ENCODE peak calls at places on chromosome 4, in seven cellular contexts. K is H7; R is IMR-90; Y is fibroblast of lung; D is effector memory CD4-positive, alpha-beta T cell; M is body of pancreas; I is dorsolateral prefrontal cortex. E is an unnamed sample.
A peak's percentile ranks its signal among the peaks of the same experiment; 100 is the strongest.

GRCh38 chr4:57193996-57194675 is 84.0 kb upstream of the IGFBP7 start:
- DNase-seq in K (peak; percentile 73), R (no peak), Y (no peak), D (no peak), M (no peak), I (no peak), E (no peak)

GRCh38 chr4:19727141-19727540 is 524.6 kb upstream of the SLIT2 start:
- DNase-seq in K (no peak), R (no peak), Y (no peak), D (no peak), M (no peak), I (no peak), E (no peak)

GRCh38 chr4:62014982-62015739 is 815.0 kb downstream of the ADGRL3 start:
- DNase-seq in K (no peak), R (no peak), Y (no peak), D (no peak), M (no peak), I (no peak), E (no peak)

GRCh38 chr4:52917836-52918235 is 55.7 kb downstream of the RASL11B start:
- DNase-seq in K (no peak), R (no peak), Y (no peak), D (no peak), M (no peak), I (no peak), E (no peak)

GRCh38 chr4:157072002-157072401 is 3.9 kb upstream of the GLRB start:
- DNase-seq in K (no peak), R (peak; percentile 55), Y (peak; percentile 51), D (no peak), M (no peak), I (no peak), E (no peak)

GRCh38 chr4:23878235-23878861 is 11.5 kb downstream of the PPARGC1A start:
- DNase-seq in K (no peak), R (no peak), Y (peak; percentile 50), D (no peak), M (no peak), I (no peak), E (no peak)

GRCh38 chr4:156615066-156615514 is 356.5 kb downstream of the PDGFC start:
- DNase-seq in K (no peak), R (peak; percentile 92), Y (peak; percentile 100), D (no peak), M (peak; percentile 2), I (no peak), E (no peak)

GRCh38 chr4:169410839-169411770 is 140.3 kb upstream of the SH3RF1 start:
- DNase-seq in K (no peak), R (peak; percentile 85), Y (peak; percentile 75), D (no peak), M (peak; percentile 36), I (no peak), E (peak; percentile 16)

GRCh38 chr4:38625508-38625907 is 38.5 kb upstream of the KLF3 start:
- DNase-seq in K (no peak), R (no peak), Y (no peak), D (no peak), M (no peak), I (no peak), E (no peak)

GRCh38 chr4:39569209-39569608 is 42.0 kb upstream of the UGDH start:
- DNase-seq in K (no peak), R (no peak), Y (no peak), D (no peak), M (no peak), I (no peak), E (no peak)

GRCh38 chr4:100820249-100820648 is 302.4 kb upstream of the EMCN start:
- DNase-seq in K (no peak), R (no peak), Y (no peak), D (no peak), M (no peak), I (no peak), E (no peak)

GRCh38 chr4:6043188-6043587 is 25.0 kb upstream of the C4orf50 start:
- DNase-seq in K (peak; percentile 61), R (no peak), Y (no peak), D (no peak), M (no peak), I (no peak), E (no peak)
- H3K27me3 ChIP-seq in K (peaks cover 5% of the 10 kb centered on the region), R (no peaks in the 10 kb centered on the region), Y (no peaks in the 10 kb centered on the region), D (no peaks in the 10 kb centered on the region), M (no peaks in the 10 kb centered on the region), I (no peaks in the 10 kb centered on the region), E (peaks cover 3% of the 10 kb centered on the region)

DNA sequence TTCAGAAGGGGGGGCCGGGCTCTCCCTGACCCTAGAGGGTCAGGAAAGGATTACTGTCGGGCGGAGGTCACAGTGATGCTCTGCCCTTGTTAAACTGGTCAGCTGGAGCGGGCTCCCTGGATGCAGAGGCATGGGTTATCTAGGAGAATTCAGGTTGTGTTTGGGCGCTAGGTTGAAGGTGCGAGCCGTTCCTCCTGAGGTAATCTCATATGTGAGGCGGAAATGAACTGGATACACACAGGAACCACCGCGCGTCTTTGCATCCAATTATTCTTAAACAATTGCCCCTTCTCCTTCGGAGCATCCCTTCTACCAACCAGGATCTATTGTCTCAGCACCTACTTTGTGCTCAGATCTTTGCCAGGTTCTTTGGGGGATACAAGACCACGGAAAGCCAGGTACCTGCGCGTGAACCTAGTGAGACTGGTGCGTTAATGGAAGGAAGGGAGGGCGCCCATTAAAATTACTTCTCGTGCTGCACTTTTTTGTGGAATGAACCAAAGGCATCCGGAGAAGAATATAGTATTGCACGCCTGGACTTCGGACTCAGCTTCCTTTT is 28.4 kb downstream of the HAND2 start:
- DNase-seq in K (peak; percentile 11), R (no peak), Y (no peak), D (no peak), M (no peak), I (no peak), E (no peak)
- H3K27me3 ChIP-seq in K (peaks cover 91% of the 10 kb centered on the region), R (peaks cover 71% of the 10 kb centered on the region), Y (peaks cover 35% of the 10 kb centered on the region), D (peaks cover 40% of the 10 kb centered on the region), M (no peaks in the 10 kb centered on the region), I (peaks cover 93% of the 10 kb centered on the region), E (peaks cover 4% of the 10 kb centered on the region)

GRCh38 chr4:26839016-26839415 is 21.6 kb upstream of the STIM2 start:
- DNase-seq in K (no peak), R (peak; percentile 26), Y (no peak), D (no peak), M (no peak), I (no peak), E (no peak)
- H3K27me3 ChIP-seq in K (no peaks in the 10 kb centered on the region), R (no peaks in the 10 kb centered on the region), Y (no peaks in the 10 kb centered on the region), D (no peaks in the 10 kb centered on the region), M (no peaks in the 10 kb centered on the region), I (no peaks in the 10 kb centered on the region), E (no peaks in the 10 kb centered on the region)

GRCh38 chr4:2423695-2424094 is 4.9 kb downstream of the CFAP99 start:
- DNase-seq in K (peak; percentile 68), R (no peak), Y (no peak), D (no peak), M (no peak), I (no peak), E (no peak)
- H3K27me3 ChIP-seq in K (peaks cover 26% of the 10 kb centered on the region), R (peaks cover 46% of the 10 kb centered on the region), Y (peaks cover 17% of the 10 kb centered on the region), D (no peaks in the 10 kb centered on the region), M (no peaks in the 10 kb centered on the region), I (no peaks in the 10 kb centered on the region), E (no peaks in the 10 kb centered on the region)

GRCh38 chr4:150078996-150079581 is 844 bp downstream of the DCLK2 start:
- DNase-seq in K (peak; percentile 74), R (peak; percentile 40), Y (peak; percentile 52), D (no peak), M (peak; percentile 48), I (peak; percentile 43), E (peak; percentile 3)
- H3K27me3 ChIP-seq in K (peaks cover 39% of the 10 kb centered on the region), R (no peaks in the 10 kb centered on the region), Y (no peaks in the 10 kb centered on the region), D (peaks cover 20% of the 10 kb centered on the region), M (no peaks in the 10 kb centered on the region), I (no peaks in the 10 kb centered on the region), E (no peaks in the 10 kb centered on the region)

DNA sequence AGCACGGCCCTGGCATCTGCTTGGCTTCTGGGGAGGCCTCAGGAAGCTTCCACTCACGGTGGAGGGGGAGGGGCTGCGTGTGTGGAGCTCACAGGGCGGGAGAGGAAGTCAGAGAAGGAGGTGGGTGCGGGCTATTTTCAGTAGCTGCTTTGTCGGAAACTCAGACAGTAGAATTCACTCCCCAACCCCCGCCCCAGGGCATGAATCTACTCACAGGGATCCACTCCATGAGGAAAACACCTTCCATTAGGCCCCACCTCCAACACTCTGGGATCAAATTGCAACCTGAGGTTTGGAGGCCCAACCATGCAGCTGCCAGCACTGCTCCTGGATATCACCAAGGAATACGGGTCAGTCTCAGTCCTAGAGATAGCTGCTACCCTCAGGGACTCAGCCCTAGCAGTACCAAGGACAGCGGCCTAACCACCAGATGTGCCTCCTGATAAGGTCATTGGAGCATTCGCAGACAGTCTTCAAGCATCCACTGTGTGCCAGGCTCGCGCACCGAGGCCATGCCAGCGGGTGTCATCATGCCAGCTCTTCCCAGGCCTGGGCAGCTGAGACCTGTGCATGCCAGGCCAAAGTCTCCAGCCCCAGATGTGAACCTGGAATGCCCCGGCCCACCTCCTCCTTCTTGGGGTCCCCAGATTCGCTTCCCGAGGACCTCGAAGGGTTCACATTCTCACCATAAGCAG is 102.1 kb downstream of the ADRA2C start:
- DNase-seq in K (peak; percentile 88), R (peak; percentile 20), Y (peak; percentile 11), D (no peak), M (no peak), I (peak; percentile 18), E (no peak)
- H3K27me3 ChIP-seq in K (peaks cover 24% of the 10 kb centered on the region), R (peaks cover 62% of the 10 kb centered on the region), Y (peaks cover 16% of the 10 kb centered on the region), D (peaks cover 7% of the 10 kb centered on the region), M (no peaks in the 10 kb centered on the region), I (peaks cover 29% of the 10 kb centered on the region), E (peaks cover 14% of the 10 kb centered on the region)

DNA sequence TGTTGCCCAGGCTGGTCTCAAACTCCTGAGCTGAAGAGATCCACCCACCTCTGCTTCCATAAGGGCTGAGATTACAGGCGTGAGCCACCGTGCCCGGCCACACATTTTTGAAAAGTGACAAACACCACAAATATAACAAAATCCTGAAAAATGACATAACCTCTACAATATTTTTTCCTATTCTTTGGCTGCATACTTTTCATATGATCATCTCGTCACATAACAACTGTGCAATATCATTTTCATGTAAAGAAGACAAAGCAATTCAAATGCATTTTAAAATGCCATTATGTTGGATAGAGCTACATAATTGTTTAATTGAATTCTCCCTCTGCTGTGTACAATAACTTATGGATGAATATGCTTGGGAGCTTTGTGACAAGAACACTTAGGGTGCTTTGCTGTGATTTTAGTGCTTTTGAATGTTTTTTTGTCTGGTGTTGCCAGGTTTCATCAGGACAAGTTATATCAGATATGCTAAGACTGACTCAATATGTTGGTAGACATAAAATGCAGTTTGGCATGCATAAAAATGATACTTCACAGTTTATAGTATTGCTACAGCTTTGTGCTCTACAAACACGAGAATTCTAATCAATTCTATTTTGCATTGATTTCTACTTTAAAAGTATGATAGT is 132.9 kb downstream of the CHIC2 start:
- DNase-seq in K (no peak), R (no peak), Y (peak; percentile 28), D (no peak), M (no peak), I (no peak), E (no peak)
- H3K27me3 ChIP-seq in K (no peaks in the 10 kb centered on the region), R (no peaks in the 10 kb centered on the region), Y (no peaks in the 10 kb centered on the region), D (no peaks in the 10 kb centered on the region), M (no peaks in the 10 kb centered on the region), I (no peaks in the 10 kb centered on the region), E (no peaks in the 10 kb centered on the region)